ENCODE peak calls at places on chromosomes 2 and 18, in four cellular contexts. U is WTC11, T is cardiac fibroblast, X is GM13976. J is an unnamed sample.

GRCh38 chr2:235406420-235406819 is 87.4 kb upstream of the AGAP1 start:
- DNase-seq in T (no peak), X (no peak), U (no peak), J (no peak)

GRCh38 chr18:75483662-75484061 is 56.2 kb upstream of the SMIM21 start:
- DNase-seq in T (no peak), U (no peak), X (no peak), J (no peak)

GRCh38 chr2:191020742-191021381 is 6.9 kb upstream of the STAT1 start:
- DNase-seq in X (peak; percentile 36), U (no peak), T (peak; percentile 96), J (peak; percentile 77)

GRCh38 chr2:152497481-152498052 is 162.6 kb downstream of the FMNL2 start:
- DNase-seq in X (peak; percentile 34), T (peak; percentile 68), U (no peak), J (no peak)

GRCh38 chr2:234989183-234989701 is 37.4 kb downstream of the SH3BP4 start:
- DNase-seq in T (no peak), U (no peak), X (no peak), J (no peak)

GRCh38 chr18:48621240-48621639 is 82.4 kb downstream of the CTIF start:
- DNase-seq in X (no peak), T (peak; percentile 87), U (no peak), J (no peak)

GRCh38 chr2:176544579-176545365 is 275.5 kb downstream of the MTX2 start:
- DNase-seq in X (no peak), U (no peak), T (no peak), J (no peak)

GRCh38 chr18:77071711-77072292 is 60.8 kb downstream of the MBP start:
- DNase-seq in U (no peak), T (peak; percentile 98), X (no peak), J (no peak)

GRCh38 chr2:145273840-145274239 is 753.9 kb upstream of the ZEB2 start:
- DNase-seq in T (peak; percentile 6), X (no peak), U (no peak), J (no peak)

GRCh38 chr18:79647307-79647706 is 32.3 kb upstream of the CTDP1 start:
- DNase-seq in U (no peak), X (no peak), T (no peak), J (no peak)

GRCh38 chr2:171893196-171893823 is 734 bp downstream of the SLC25A12 start:
- DNase-seq in T (no peak), X (no peak), U (no peak), J (no peak)

GRCh38 chr2:228048838-228049490 is 132.5 kb downstream of the SPHKAP start:
- DNase-seq in U (peak; percentile 35), T (peak; percentile 76), X (no peak), J (no peak)

GRCh38 chr2:198534756-198535155 is 730.4 kb downstream of the PLCL1 start:
- DNase-seq in X (no peak), T (no peak), U (no peak), J (no peak)

GRCh38 chr2:59777120-59777519 is 776.3 kb downstream of the BCL11A start:
- DNase-seq in X (no peak), U (no peak), T (no peak), J (no peak)

GRCh38 chr2:59770651-59771050 is 782.8 kb downstream of the BCL11A start:
- DNase-seq in U (no peak), X (no peak), T (no peak), J (no peak)

GRCh38 chr2:59776726-59777008 is 776.8 kb downstream of the BCL11A start:
- DNase-seq in U (no peak), T (no peak), X (no peak), J (no peak)

DNA sequence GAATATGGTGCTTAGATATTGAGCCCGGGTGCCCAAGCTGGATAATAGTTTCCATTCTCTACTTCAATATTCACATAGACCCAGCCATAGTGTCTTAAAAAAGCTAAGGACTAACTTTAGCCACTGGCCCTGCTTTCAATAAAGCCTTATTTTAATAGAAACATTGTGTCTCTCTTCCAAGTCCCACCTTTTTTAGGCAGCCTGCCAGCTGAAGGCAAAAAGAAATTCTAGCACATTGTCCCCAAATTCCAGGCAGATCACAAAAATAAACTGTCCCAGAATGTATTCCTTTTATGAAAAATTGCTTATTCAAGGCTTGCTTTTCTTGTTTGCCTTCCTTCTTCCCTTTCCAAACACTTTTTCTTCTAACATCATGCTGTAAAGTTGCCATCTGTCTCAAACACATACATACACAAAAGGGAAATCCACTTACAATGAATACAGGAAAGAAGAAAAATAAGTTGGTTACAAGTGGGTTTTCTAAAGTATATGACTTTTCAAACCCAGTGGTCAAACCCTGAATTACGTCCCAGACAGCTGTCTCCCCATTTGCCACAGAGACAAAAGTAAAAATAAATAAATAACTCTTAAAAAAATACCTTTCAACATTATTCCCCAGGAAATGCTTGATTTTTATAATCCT is 778.5 kb downstream of the BCL11A start:
- DNase-seq in T (no peak), X (no peak), U (no peak), J (no peak)
- TF ChIP-seq CTCF in T (no peak), X (no peak), U (no peak), J (no peak)

DNA sequence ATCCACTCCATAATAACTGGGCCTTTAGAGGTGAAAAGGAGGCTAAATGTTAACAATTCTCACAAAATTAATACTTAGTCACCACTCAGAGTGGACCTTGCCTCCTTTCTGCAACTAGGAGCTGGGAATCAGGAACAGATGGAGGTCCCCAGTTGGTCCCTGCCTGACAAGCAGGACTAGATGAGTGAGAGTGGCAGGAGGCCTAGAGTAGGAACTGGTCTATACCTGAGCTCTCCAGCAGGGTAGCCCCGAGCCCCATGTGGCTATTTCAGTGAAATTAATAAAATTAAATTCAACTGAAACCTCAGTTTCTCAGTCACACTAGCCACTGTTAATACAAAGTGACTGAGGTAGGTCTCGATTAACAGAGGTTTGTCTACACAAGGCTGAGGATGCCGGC is 150.5 kb downstream of the MYO5B start:
- DNase-seq in X (no peak), U (peak; percentile 16), T (no peak), J (no peak)
- TF ChIP-seq CTCF in X (no peak), U (no peak), T (no peak), J (no peak)

GRCh38 chr2:38076250-38076709 is 329 bp upstream of the CYP1B1 start:
- DNase-seq in U (peak; percentile 83), X (peak; percentile 83), T (peak; percentile 88), J (peak; percentile 72)
- TF ChIP-seq CTCF in U (no peak), X (peak; percentile 8), T (peak; percentile 40), J (no peak)

DNA sequence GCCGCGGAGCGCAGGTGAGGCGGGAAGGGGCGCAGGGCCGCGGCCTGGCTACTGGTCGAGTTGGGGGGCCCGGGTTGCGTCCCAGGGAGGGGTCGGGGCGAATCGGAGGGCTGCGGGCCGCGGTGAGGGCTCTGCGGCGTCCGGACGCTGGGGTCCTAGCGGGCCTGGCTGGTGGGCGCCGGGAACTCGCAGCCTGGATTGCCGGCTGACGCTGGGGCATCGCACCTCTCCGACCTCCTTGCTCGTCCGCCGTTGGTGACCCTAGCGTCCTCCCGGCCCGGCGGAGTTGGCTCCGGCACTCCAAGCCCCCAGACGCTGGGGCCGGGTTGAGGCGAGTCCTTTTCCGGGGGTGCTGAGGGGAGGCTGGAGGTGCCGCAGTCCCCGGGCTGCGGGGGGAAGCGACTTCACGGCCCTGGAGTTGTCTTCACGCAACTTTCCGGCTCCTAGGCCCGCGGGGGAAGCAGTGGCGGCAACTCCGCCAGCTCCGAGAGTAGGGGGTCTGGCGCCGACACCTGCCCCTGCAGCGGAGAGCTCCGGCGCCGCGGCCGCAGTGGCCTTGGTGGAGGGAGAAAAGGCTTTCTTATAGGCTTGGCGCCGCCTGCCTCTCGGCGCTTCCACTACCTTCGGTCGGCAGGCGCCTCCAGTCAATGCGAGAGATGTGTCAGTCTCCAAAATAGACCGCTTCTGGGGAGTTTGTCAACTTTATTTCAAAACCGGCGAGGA is 70.3 kb downstream of the HAUS1 start:
- DNase-seq in U (peak; percentile 53), X (peak; percentile 71), T (peak; percentile 47), J (no peak)
- TF ChIP-seq CTCF in U (no peak), X (peak; percentile 11), T (no peak), J (no peak)

DNA sequence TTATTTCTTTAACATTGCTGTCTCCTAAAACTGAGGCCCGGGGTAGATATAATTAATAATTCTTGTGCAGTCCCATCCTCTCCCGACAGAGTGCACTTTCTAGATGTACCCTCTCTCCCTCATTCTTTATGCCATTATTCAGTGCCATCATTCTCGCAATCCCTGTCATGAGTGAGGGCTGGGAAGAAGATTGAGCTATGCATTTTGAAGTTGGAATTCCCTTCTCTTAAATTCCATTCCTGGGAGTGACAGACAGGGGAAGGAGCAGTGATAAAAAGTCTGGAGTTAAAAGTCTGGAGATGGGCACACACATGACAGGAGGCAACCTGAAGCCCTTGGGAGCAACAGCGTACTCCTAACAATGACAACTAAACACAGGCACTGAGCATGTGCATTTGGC is 2.6 kb upstream of the KCNE4 start:
- DNase-seq in T (no peak), X (no peak), U (no peak), J (no peak)
- TF ChIP-seq CTCF in T (no peak), X (no peak), U (no peak), J (no peak)

GRCh38 chr2:222707689-222708273 is 36.3 kb downstream of the MOGAT1 start:
- DNase-seq in X (peak; percentile 37), T (peak; percentile 72), U (no peak), J (peak; percentile 85)

GRCh38 chr2:222706616-222707015 is 35.2 kb downstream of the MOGAT1 start:
- DNase-seq in U (no peak), T (no peak), X (no peak), J (no peak)

GRCh38 chr2:222707102-222707688 is 35.7 kb downstream of the MOGAT1 start:
- DNase-seq in T (no peak), U (no peak), X (no peak), J (no peak)

GRCh38 chr2:222709191-222709891 is 37.9 kb downstream of the MOGAT1 start:
- DNase-seq in T (peak; percentile 99), X (peak; percentile 34), U (peak; percentile 26), J (peak; percentile 91)

DNA sequence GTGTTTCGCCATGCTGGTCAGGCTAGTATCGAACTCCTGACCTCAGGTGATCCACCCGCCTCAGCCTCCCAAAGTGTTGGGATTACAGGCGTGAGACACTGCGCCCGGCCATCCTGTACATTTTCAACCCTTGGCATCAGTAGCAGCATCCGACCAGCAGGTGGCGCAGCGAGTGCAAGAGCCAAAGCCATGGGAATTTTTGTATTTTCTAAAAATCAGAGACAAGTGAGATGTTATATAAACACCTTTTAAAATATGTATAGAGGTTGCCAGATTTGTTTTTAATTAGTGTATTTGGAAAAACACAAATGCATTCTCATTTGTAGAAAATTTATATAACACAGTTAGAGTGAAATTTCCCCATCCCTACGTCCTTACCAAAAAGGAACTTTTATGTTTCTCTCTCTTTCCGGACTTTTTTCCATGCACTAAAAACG is 36.8 kb downstream of the MOGAT1 start:
- DNase-seq in X (peak; percentile 53), U (peak; percentile 84), T (peak; percentile 87), J (peak; percentile 78)
- TF ChIP-seq CTCF in X (peak; percentile 91), U (peak; percentile 90), T (peak; percentile 89), J (peak; percentile 93)

GRCh38 chr2:84395819-84396218 is 63.3 kb downstream of the SUCLG1 start:
- DNase-seq in X (no peak), T (peak; percentile 60), U (no peak), J (no peak)
- TF ChIP-seq CTCF in X (no peak), T (no peak), U (no peak), J (no peak)

GRCh38 chr2:166057363-166058169 is 70.3 kb downstream of the SCN1A start:
- DNase-seq in X (no peak), T (peak; percentile 75), U (no peak), J (no peak)
- TF ChIP-seq CTCF in X (peak; percentile 27), T (peak; percentile 54), U (peak; percentile 44), J (peak; percentile 75)

GRCh38 chr2:3704647-3705046 is 1.3 kb downstream of the DCDC2C start:
- DNase-seq in U (no peak), T (no peak), X (no peak), J (no peak)
- TF ChIP-seq CTCF in U (no peak), T (no peak), X (no peak), J (no peak)

GRCh38 chr2:65710779-65711295 is 278.4 kb upstream of the SPRED2 start:
- DNase-seq in X (no peak), T (peak; percentile 7), U (no peak), J (no peak)
- TF ChIP-seq CTCF in X (no peak), T (peak; percentile 14), U (peak; percentile 15), J (no peak)